ENCODE peak calls at places on chromosomes 11 and 22, in ten cellular contexts. S is CD4-positive, alpha-beta T cell; X is IMR-90; U is AG04449; G is ovary; V is Calu3; M is neural progenitor cell; J is gastrocnemius medialis; Q is OCI-LY7; D is MCF 10A. E is an unnamed sample.

GRCh38 chr22:23775779-23776375 is 3.2 kb downstream of the MMP11 start:
- DNase-seq in S (no peak), X (no peak), U (no peak), G (no peak), V (no peak), M (no peak), J (no peak), Q (no peak), D (no peak), E (no peak)

GRCh38 chr11:66045177-66045639 is 3.8 kb downstream of the GAL3ST3 start:
- DNase-seq in S (peak), X (peak), U (no peak), G (peak), V (peak), M (peak), J (peak), Q (peak), D (peak), E (peak)

GRCh38 chr22:48870436-48870835 is 957.2 kb downstream of the BRD1 start:
- DNase-seq in S (no peak), X (no peak), U (no peak), G (no peak), V (no peak), M (no peak), J (no peak), Q (no peak), D (no peak), E (no peak)

GRCh38 chr11:47467372-47467771 is 18.4 kb upstream of the RAPSN start:
- DNase-seq in S (no peak), X (no peak), U (no peak), G (peak), V (no peak), M (no peak), J (no peak), Q (no peak), D (no peak), E (no peak)

GRCh38 chr11:85299247-85299646 is 327.9 kb downstream of the DLG2 start:
- DNase-seq in S (no peak), X (no peak), U (no peak), G (no peak), V (no peak), M (no peak), J (no peak), Q (no peak), D (peak), E (no peak)

GRCh38 chr11:34542085-34542484 is 28.5 kb upstream of the ELF5 start:
- DNase-seq in S (no peak), X (no peak), U (no peak), G (no peak), V (no peak), M (no peak), J (no peak), Q (no peak), D (no peak), E (no peak)

GRCh38 chr22:49206281-49206680 is 621.4 kb downstream of the BRD1 start:
- DNase-seq in S (no peak), X (no peak), U (no peak), G (no peak), V (no peak), M (no peak), J (no peak), Q (no peak), D (no peak), E (no peak)

GRCh38 chr11:89381094-89381493 is 110.1 kb downstream of the NOX4 start:
- DNase-seq in S (no peak), X (peak), U (peak), G (no peak), V (no peak), M (no peak), J (no peak), Q (no peak), D (peak), E (no peak)

GRCh38 chr11:121466063-121466794 is 13.5 kb upstream of the SORL1-AS1 start:
- DNase-seq in S (peak), X (peak), U (peak), G (peak), V (peak), M (peak), J (peak), Q (peak), D (peak), E (no peak)

GRCh38 chr11:75900848-75901247 is 85.8 kb downstream of the UVRAG start:
- DNase-seq in S (no peak), X (no peak), U (no peak), G (no peak), V (no peak), M (no peak), J (no peak), Q (no peak), D (no peak), E (no peak)

GRCh38 chr11:122327528-122327927 is 211.5 kb upstream of the BLID start:
- DNase-seq in S (no peak), X (no peak), U (no peak), G (no peak), V (no peak), M (no peak), J (no peak), Q (no peak), D (no peak), E (no peak)

GRCh38 chr11:108241370-108242037 is 18.6 kb downstream of the ATM start:
- DNase-seq in S (no peak), X (peak), U (no peak), G (no peak), V (no peak), M (no peak), J (no peak), Q (no peak), D (no peak), E (no peak)

GRCh38 chr22:40239345-40239683 is 61.6 kb downstream of the TNRC6B start:
- DNase-seq in S (no peak), X (no peak), U (no peak), G (no peak), V (no peak), M (no peak), J (no peak), Q (no peak), D (no peak), E (no peak)

GRCh38 chr11:16986434-16987204 is 27.6 kb downstream of the PLEKHA7 start:
- DNase-seq in S (peak), X (no peak), U (no peak), G (peak), V (peak), M (no peak), J (no peak), Q (peak), D (no peak), E (no peak)

GRCh38 chr22:22988785-22989184 is 81.5 kb upstream of the GNAZ start:
- DNase-seq in S (no peak), X (no peak), U (no peak), G (no peak), V (no peak), M (no peak), J (no peak), Q (no peak), D (no peak), E (no peak)

GRCh38 chr11:119974051-119974450 is 163.9 kb downstream of the TRIM29 start:
- DNase-seq in S (no peak), X (no peak), U (no peak), G (no peak), V (no peak), M (no peak), J (no peak), Q (no peak), D (no peak), E (no peak)

GRCh38 chr22:28074526-28074925 is 155.5 kb upstream of the PITPNB start:
- DNase-seq in S (no peak), X (no peak), U (no peak), G (no peak), V (no peak), M (no peak), J (no peak), Q (no peak), D (no peak), E (no peak)

GRCh38 chr11:65867284-65868071 is 5.1 kb downstream of the EFEMP2 start:
- DNase-seq in S (no peak), X (no peak), U (no peak), G (peak), V (no peak), M (peak), J (no peak), Q (peak), D (no peak), E (no peak)

GRCh38 chr11:122178795-122179194 is 62.8 kb upstream of the BLID start:
- DNase-seq in S (no peak), X (peak), U (no peak), G (no peak), V (no peak), M (no peak), J (no peak), Q (no peak), D (no peak), E (no peak)

GRCh38 chr11:118511576-118511975 is 15.7 kb upstream of the TTC36 start:
- DNase-seq in S (no peak), X (no peak), U (no peak), G (no peak), V (no peak), M (no peak), J (no peak), Q (no peak), D (no peak), E (no peak)

GRCh38 chr11:107301886-107302285 is 155.7 kb downstream of the CWF19L2 start:
- DNase-seq in S (no peak), X (no peak), U (no peak), G (no peak), V (no peak), M (no peak), J (no peak), Q (no peak), D (peak), E (no peak)

GRCh38 chr11:116916052-116916451 is 78.6 kb upstream of the APOA1 start:
- DNase-seq in S (no peak), X (no peak), U (no peak), G (no peak), V (no peak), M (no peak), J (no peak), Q (no peak), D (no peak), E (no peak)
- TF ChIP-seq CTCF in S (no peak), X (peak), U (no peak), G (no peak), V (no peak), M (no peak), J (no peak), Q (no peak), D (no peak), E (no peak)

DNA sequence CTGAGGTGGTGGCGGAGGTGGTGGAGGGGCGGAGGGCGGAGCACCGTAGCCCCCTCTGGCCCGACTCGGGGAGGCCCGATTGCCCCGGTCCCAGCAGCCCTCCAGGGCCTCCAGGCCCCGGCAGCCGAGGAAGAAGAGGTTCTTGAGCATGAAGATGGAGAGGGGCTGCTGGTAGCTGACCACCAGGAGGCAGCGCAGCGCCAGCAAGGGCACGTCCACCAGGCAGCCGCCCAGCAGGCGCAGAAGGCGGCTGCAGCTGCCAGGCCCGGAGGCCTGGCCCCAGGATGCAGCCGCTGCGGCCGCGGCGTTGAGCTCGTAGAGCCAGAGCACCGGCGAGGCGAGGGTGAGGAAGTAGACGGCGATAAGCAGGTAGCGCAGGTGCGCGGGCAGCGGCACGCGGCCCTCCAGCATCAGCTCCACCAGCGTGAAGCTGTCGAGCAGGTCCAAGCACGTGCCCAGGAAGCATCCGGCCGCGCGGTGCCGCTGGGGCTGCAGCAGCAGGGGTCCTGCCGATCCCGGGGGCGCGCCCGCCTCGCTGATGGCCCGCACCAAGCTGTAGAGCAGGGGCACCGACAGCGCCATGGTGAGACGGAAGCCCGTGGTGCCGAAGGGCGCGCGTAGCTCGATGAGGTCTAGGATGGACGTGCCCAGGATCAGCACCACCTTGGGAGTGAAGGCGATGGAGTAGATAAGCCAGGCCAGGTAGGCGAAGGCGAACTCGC is 1.5 kb downstream of the TMEM121B start:
- DNase-seq in S (no peak), X (no peak), U (no peak), G (no peak), V (peak), M (peak), J (no peak), Q (no peak), D (no peak), E (no peak)
- TF ChIP-seq CTCF in S (no peak), X (no peak), U (no peak), G (no peak), V (peak), M (peak), J (peak), Q (peak), D (peak), E (no peak)

DNA sequence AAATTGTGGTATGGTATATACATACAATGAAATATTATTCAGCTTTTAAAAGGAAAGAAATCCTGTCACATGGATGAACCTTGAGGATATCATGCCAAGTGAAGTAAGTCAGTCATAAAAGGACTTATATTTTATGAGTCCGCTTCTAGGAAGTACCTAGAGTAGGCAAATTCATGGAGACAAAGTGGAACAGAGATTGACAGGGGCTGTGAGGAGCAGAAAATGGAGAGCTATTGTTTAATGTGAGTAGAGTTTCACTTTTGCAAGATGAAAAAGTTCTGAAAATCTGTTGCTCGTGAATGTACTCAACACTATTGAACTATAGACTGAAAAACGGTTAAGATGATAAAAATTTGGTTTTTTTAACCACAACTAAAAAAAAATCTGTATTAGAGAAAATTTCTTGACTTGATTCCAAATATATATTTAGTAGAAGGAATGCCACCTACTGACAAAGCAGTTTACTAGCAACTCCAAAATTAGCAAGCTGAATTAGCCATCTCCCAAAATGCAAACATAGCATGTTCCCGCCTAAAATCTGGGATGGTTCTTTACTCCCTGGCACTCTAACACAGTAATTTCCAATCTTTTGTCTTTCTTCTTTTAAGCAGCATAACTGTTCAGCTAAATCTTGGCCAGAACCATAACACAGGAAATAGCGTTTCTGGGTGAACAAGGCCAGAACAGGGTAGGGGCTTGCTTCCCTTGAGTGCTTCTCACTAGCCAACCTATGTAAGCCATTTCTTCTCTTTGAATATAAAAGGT is 1.5 kb downstream of the UFD1 start:
- DNase-seq in S (no peak), X (peak), U (no peak), G (no peak), V (no peak), M (no peak), J (no peak), Q (peak), D (peak), E (no peak)
- TF ChIP-seq CTCF in S (peak), X (peak), U (no peak), G (no peak), V (no peak), M (peak), J (no peak), Q (peak), D (peak), E (no peak)

GRCh38 chr11:8768625-8769333 is 86.2 kb downstream of the RPL27A start:
- DNase-seq in S (no peak), X (peak), U (peak), G (no peak), V (peak), M (no peak), J (no peak), Q (no peak), D (peak), E (no peak)
- TF ChIP-seq CTCF in S (no peak), X (peak), U (peak), G (no peak), V (no peak), M (no peak), J (no peak), Q (no peak), D (no peak), E (no peak)

DNA sequence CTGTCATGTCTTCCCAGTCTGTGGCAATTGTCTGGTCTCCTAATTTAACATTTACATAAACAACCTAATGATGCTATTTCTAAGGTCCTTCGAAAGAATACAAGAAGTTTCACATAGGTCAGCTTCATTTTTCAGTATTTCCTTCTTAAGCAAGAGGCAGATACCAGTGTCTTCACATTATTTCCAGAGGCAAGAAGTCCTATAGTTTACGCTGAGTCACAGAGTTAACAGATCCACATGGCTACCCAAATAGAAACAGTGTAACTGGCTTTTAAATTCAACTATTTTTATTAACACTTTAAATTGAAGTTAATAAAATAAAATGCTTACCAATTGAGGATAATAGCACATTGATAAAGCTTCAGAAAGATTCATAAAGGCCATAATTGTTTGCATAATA is 10.9 kb downstream of the PRRG4 start:
- DNase-seq in S (no peak), X (no peak), U (no peak), G (no peak), V (no peak), M (no peak), J (no peak), Q (no peak), D (no peak), E (no peak)
- TF ChIP-seq CTCF in S (no peak), X (no peak), U (no peak), G (no peak), V (no peak), M (no peak), J (no peak), Q (no peak), D (no peak), E (no peak)

DNA sequence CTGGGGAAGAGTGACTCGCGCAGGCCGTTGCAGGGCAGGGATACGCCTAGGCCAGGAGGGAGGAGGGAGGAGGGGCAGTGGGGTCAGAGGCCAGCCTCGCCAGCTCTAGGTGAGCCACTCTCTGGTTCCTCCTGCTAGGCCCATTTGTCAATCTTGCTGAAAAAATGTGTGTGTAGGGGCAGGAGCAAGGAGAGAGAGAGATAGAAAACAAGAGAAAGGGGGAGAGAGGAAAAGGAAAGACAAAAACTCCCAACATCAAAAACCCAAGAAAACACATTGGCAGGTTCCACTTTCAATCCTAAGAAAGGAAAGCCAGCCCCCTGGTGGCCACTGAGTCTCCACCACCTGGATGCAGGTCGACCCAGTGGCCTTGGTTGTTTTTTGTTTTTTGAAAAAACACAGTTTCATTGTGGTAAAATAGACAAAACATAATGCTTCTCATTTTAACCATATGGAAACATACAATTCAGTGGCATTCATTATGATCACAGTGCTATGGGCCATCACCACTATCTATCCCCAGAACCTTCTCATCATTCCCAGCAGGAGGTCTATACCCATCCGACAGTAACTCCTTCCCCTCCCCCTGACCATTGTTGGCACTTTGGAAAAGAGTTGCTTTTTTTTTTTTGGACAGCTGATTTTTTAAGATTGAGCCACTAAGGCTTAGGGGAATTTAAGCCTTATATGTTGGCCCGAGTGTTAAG is 10.9 kb downstream of the OMP start:
- DNase-seq in S (no peak), X (peak), U (no peak), G (no peak), V (peak), M (peak), J (no peak), Q (peak), D (peak), E (no peak)
- TF ChIP-seq CTCF in S (peak), X (peak), U (peak), G (no peak), V (peak), M (peak), J (no peak), Q (peak), D (peak), E (no peak)

GRCh38 chr11:46075168-46075567 is 46.1 kb downstream of the PHF21A start:
- DNase-seq in S (no peak), X (peak), U (no peak), G (no peak), V (peak), M (no peak), J (no peak), Q (no peak), D (peak), E (no peak)

GRCh38 chr11:46072172-46072964 is 48.9 kb downstream of the PHF21A start:
- DNase-seq in S (no peak), X (no peak), U (no peak), G (no peak), V (no peak), M (no peak), J (no peak), Q (no peak), D (no peak), E (no peak)

GRCh38 chr11:46073632-46074031 is 47.6 kb downstream of the PHF21A start:
- DNase-seq in S (no peak), X (no peak), U (no peak), G (no peak), V (no peak), M (no peak), J (no peak), Q (no peak), D (no peak), E (no peak)

GRCh38 chr11:46079662-46080061 is 41.6 kb downstream of the PHF21A start:
- DNase-seq in S (no peak), X (no peak), U (no peak), G (no peak), V (no peak), M (no peak), J (no peak), Q (no peak), D (no peak), E (no peak)

DNA sequence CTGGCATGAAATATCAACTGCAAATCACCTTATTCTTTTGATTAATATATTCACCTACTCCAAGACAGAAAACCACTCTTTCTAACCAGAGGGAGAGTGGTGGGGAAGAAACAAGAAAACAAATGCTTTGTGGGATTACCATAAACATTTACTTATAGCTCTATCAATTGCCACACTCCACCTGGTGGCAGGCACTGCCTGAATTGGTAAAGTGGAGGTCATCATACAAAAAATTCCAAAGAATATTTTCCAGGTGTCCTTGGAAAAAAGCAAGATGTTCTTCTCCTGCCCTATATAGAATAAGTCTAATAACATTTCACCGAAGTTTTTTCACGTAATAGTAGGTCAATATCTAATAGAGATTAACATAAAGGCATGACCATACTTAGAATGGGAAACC is 45.3 kb downstream of the PHF21A start:
- DNase-seq in S (no peak), X (no peak), U (no peak), G (no peak), V (peak), M (no peak), J (no peak), Q (no peak), D (no peak), E (no peak)
- TF ChIP-seq CTCF in S (no peak), X (peak), U (no peak), G (no peak), V (no peak), M (peak), J (no peak), Q (peak), D (peak), E (no peak)

GRCh38 chr11:69437001-69437875 is 44.2 kb upstream of the LINC01488 start:
- DNase-seq in S (no peak), X (no peak), U (no peak), G (no peak), V (peak), M (peak), J (no peak), Q (no peak), D (peak), E (no peak)
- TF ChIP-seq CTCF in S (no peak), X (no peak), U (no peak), G (no peak), V (peak), M (no peak), J (no peak), Q (no peak), D (no peak), E (no peak)